ENCODE peak calls at places on chromosomes 13 and 19, in nine cellular contexts. One of them, this sample, is unnamed.
A peak's percentile ranks its signal among the peaks of the same experiment; 100 is the strongest.

GRCh38 chr19:447064-447426 is 13.8 kb downstream of the SHC2 start:
- DNase-seq in neural progenitor cell: no peak
- DNase-seq in amniotic stem cell: no peak
- DNase-seq in epithelial cell of esophagus: no peak
- DNase-seq in cardiac fibroblast: no peak
- DNase-seq in MV-4-11: no peak
- DNase-seq in RWPE2: no peak
- DNase-seq in transverse colon: no peak
- DNase-seq in activated naive CD4-positive, alpha-beta T cell treated with anti-CD3 and anti-CD28 coated beads, Interleukin-2, amount 10 ng/mL, durations not matched to agents 7 days and 5 days: no peak
- DNase-seq in this sample: no peak

GRCh38 chr13:90414691-90415596 is 932.5 kb upstream of the MIR17HG start:
- DNase-seq in MV-4-11: no peak
- DNase-seq in transverse colon: no peak
- DNase-seq in RWPE2: no peak
- DNase-seq in amniotic stem cell: peak; percentile 14
- DNase-seq in epithelial cell of esophagus: peak; percentile 71
- DNase-seq in neural progenitor cell: no peak
- DNase-seq in activated naive CD4-positive, alpha-beta T cell treated with anti-CD3 and anti-CD28 coated beads, Interleukin-2, amount 10 ng/mL, durations not matched to agents 7 days and 5 days: no peak
- DNase-seq in cardiac fibroblast: peak; percentile 66
- DNase-seq in this sample: peak; percentile 24

GRCh38 chr13:75938811-75939525 is 302.8 kb downstream of the LMO7 start:
- DNase-seq in activated naive CD4-positive, alpha-beta T cell treated with anti-CD3 and anti-CD28 coated beads, Interleukin-2, amount 10 ng/mL, durations not matched to agents 7 days and 5 days: no peak
- DNase-seq in transverse colon: no peak
- DNase-seq in amniotic stem cell: no peak
- DNase-seq in MV-4-11: no peak
- DNase-seq in neural progenitor cell: no peak
- DNase-seq in RWPE2: no peak
- DNase-seq in epithelial cell of esophagus: no peak
- DNase-seq in cardiac fibroblast: peak; percentile 2
- DNase-seq in this sample: peak; percentile 91

GRCh38 chr13:29743229-29743786 is 107.1 kb downstream of the UBL3 start:
- DNase-seq in epithelial cell of esophagus: peak; percentile 13
- DNase-seq in activated naive CD4-positive, alpha-beta T cell treated with anti-CD3 and anti-CD28 coated beads, Interleukin-2, amount 10 ng/mL, durations not matched to agents 7 days and 5 days: no peak
- DNase-seq in MV-4-11: no peak
- DNase-seq in RWPE2: no peak
- DNase-seq in neural progenitor cell: peak; percentile 28
- DNase-seq in amniotic stem cell: no peak
- DNase-seq in transverse colon: peak; percentile 26
- DNase-seq in cardiac fibroblast: peak; percentile 21
- DNase-seq in this sample: peak; percentile 31

GRCh38 chr13:78659450-78660110 is 625 bp upstream of the OBI1 start:
- DNase-seq in MV-4-11: no peak
- DNase-seq in neural progenitor cell: no peak
- DNase-seq in RWPE2: no peak
- DNase-seq in epithelial cell of esophagus: no peak
- DNase-seq in cardiac fibroblast: no peak
- DNase-seq in activated naive CD4-positive, alpha-beta T cell treated with anti-CD3 and anti-CD28 coated beads, Interleukin-2, amount 10 ng/mL, durations not matched to agents 7 days and 5 days: no peak
- DNase-seq in amniotic stem cell: no peak
- DNase-seq in transverse colon: no peak
- DNase-seq in this sample: peak; percentile 47

GRCh38 chr19:5717215-5717614 is 2.7 kb downstream of the LONP1 start:
- DNase-seq in RWPE2: no peak
- DNase-seq in activated naive CD4-positive, alpha-beta T cell treated with anti-CD3 and anti-CD28 coated beads, Interleukin-2, amount 10 ng/mL, durations not matched to agents 7 days and 5 days: no peak
- DNase-seq in epithelial cell of esophagus: no peak
- DNase-seq in cardiac fibroblast: no peak
- DNase-seq in neural progenitor cell: no peak
- DNase-seq in MV-4-11: no peak
- DNase-seq in amniotic stem cell: no peak
- DNase-seq in transverse colon: no peak
- DNase-seq in this sample: no peak

GRCh38 chr13:28325022-28325421 is 169.9 kb downstream of the FLT1 start:
- DNase-seq in transverse colon: no peak
- DNase-seq in RWPE2: no peak
- DNase-seq in activated naive CD4-positive, alpha-beta T cell treated with anti-CD3 and anti-CD28 coated beads, Interleukin-2, amount 10 ng/mL, durations not matched to agents 7 days and 5 days: no peak
- DNase-seq in epithelial cell of esophagus: no peak
- DNase-seq in MV-4-11: no peak
- DNase-seq in neural progenitor cell: no peak
- DNase-seq in amniotic stem cell: no peak
- DNase-seq in cardiac fibroblast: peak; percentile 77
- DNase-seq in this sample: no peak

GRCh38 chr19:5615756-5616327 is 6.7 kb downstream of the SAFB2 start:
- DNase-seq in MV-4-11: no peak
- DNase-seq in RWPE2: no peak
- DNase-seq in epithelial cell of esophagus: no peak
- DNase-seq in cardiac fibroblast: no peak
- DNase-seq in activated naive CD4-positive, alpha-beta T cell treated with anti-CD3 and anti-CD28 coated beads, Interleukin-2, amount 10 ng/mL, durations not matched to agents 7 days and 5 days: no peak
- DNase-seq in neural progenitor cell: no peak
- DNase-seq in transverse colon: no peak
- DNase-seq in amniotic stem cell: no peak
- DNase-seq in this sample: no peak

GRCh38 chr13:97953376-97953970 is at the start of gene IPO5:
- DNase-seq in cardiac fibroblast: no peak
- DNase-seq in activated naive CD4-positive, alpha-beta T cell treated with anti-CD3 and anti-CD28 coated beads, Interleukin-2, amount 10 ng/mL, durations not matched to agents 7 days and 5 days: no peak
- DNase-seq in transverse colon: no peak
- DNase-seq in RWPE2: no peak
- DNase-seq in neural progenitor cell: no peak
- DNase-seq in amniotic stem cell: no peak
- DNase-seq in epithelial cell of esophagus: no peak
- DNase-seq in MV-4-11: no peak
- DNase-seq in this sample: no peak

GRCh38 chr13:31947105-31947504 is 84.5 kb upstream of the FRY start:
- DNase-seq in activated naive CD4-positive, alpha-beta T cell treated with anti-CD3 and anti-CD28 coated beads, Interleukin-2, amount 10 ng/mL, durations not matched to agents 7 days and 5 days: no peak
- DNase-seq in amniotic stem cell: no peak
- DNase-seq in epithelial cell of esophagus: no peak
- DNase-seq in cardiac fibroblast: no peak
- DNase-seq in RWPE2: no peak
- DNase-seq in MV-4-11: peak; percentile 20
- DNase-seq in transverse colon: no peak
- DNase-seq in neural progenitor cell: peak; percentile 16
- DNase-seq in this sample: no peak

This sample was measured in G401.